ENCODE peak calls at places on chromosomes 12 and 14, in nine cellular contexts. D, O, K, Q, J, X, A, L and U are unnamed samples.
A peak's percentile ranks its signal among the peaks of the same experiment; 100 is the strongest.

GRCh38 chr12:55760663-55761062 is 17.7 kb downstream of the GDF11 start:
- DNase-seq in D (no peak), O (no peak), K (no peak), Q (no peak), J (no peak), X (no peak), A (no peak), L (no peak), U (no peak)

GRCh38 chr14:44657688-44658388 is 150.8 kb upstream of the FSCB start:
- DNase-seq in D (no peak), O (peak; percentile 4), K (no peak), Q (no peak), J (no peak), X (no peak), A (no peak), L (no peak), U (no peak)

GRCh38 chr14:76782885-76783566 is 21.8 kb downstream of the VASH1 start:
- DNase-seq in D (no peak), O (no peak), K (no peak), Q (no peak), J (no peak), X (no peak), A (peak; percentile 86), L (no peak), U (no peak)

GRCh38 chr12:88207921-88208640 is 66.0 kb downstream of the TMTC3 start:
- DNase-seq in D (no peak), O (no peak), K (no peak), Q (no peak), J (no peak), X (no peak), A (no peak), L (no peak), U (no peak)

GRCh38 chr12:51905507-51906438 is 1.5 kb upstream of the ACVRL1 start:
- DNase-seq in D (peak; percentile 97), O (no peak), K (peak; percentile 52), Q (no peak), J (peak; percentile 94), X (peak; percentile 94), A (no peak), L (no peak), U (peak; percentile 78)

GRCh38 chr14:102373110-102373509 is 10.4 kb downstream of the TECPR2 start:
- DNase-seq in D (no peak), O (no peak), K (no peak), Q (peak; percentile 17), J (no peak), X (no peak), A (no peak), L (no peak), U (no peak)

GRCh38 chr12:1907652-1908611 is 10.5 kb downstream of the CACNA2D4 start:
- DNase-seq in D (no peak), O (no peak), K (peak; percentile 26), Q (no peak), J (no peak), X (peak; percentile 46), A (peak; percentile 78), L (peak; percentile 86), U (peak; percentile 49)

GRCh38 chr12:69649529-69649928 is 38.8 kb upstream of the LRRC10 start:
- DNase-seq in D (no peak), O (no peak), K (no peak), Q (no peak), J (no peak), X (no peak), A (no peak), L (no peak), U (no peak)

GRCh38 chr12:124520258-124520657 is 47.2 kb downstream of the NCOR2 start:
- DNase-seq in D (no peak), O (peak; percentile 34), K (peak; percentile 86), Q (no peak), J (no peak), X (no peak), A (no peak), L (no peak), U (peak; percentile 44)

GRCh38 chr12:52045794-52046199 is 5.4 kb upstream of the NR4A1 start:
- DNase-seq in D (no peak), O (no peak), K (peak; percentile 64), Q (no peak), J (peak; percentile 78), X (no peak), A (no peak), L (peak; percentile 71), U (peak; percentile 77)

GRCh38 chr14:90645842-90646443 is 170.3 kb downstream of the TTC7B start:
- DNase-seq in D (no peak), O (peak; percentile 32), K (no peak), Q (no peak), J (no peak), X (no peak), A (no peak), L (no peak), U (no peak)

GRCh38 chr14:77320238-77320935 is at the start of gene POMT2:
- DNase-seq in D (peak; percentile 92), O (peak; percentile 88), K (peak; percentile 95), Q (peak; percentile 64), J (peak; percentile 97), X (peak; percentile 97), A (peak; percentile 97), L (peak; percentile 99), U (peak; percentile 95)

GRCh38 chr12:4281173-4281654 is 7.7 kb downstream of the CCND2 start:
- DNase-seq in D (no peak), O (no peak), K (no peak), Q (no peak), J (no peak), X (no peak), A (peak; percentile 87), L (no peak), U (peak; percentile 49)

GRCh38 chr14:105322791-105323556 is 8.4 kb downstream of the PACS2 start:
- DNase-seq in D (no peak), O (no peak), K (no peak), Q (no peak), J (no peak), X (no peak), A (no peak), L (peak; percentile 51), U (no peak)

GRCh38 chr14:105325303-105325702 is 10.8 kb downstream of the PACS2 start:
- DNase-seq in D (no peak), O (no peak), K (no peak), Q (no peak), J (no peak), X (no peak), A (no peak), L (peak; percentile 66), U (no peak)

GRCh38 chr14:105324871-105325270 is 10.3 kb downstream of the PACS2 start:
- DNase-seq in D (no peak), O (no peak), K (no peak), Q (no peak), J (no peak), X (no peak), A (no peak), L (peak; percentile 53), U (no peak)

GRCh38 chr14:105323663-105324062 is 9.1 kb downstream of the PACS2 start:
- DNase-seq in D (no peak), O (no peak), K (no peak), Q (no peak), J (no peak), X (no peak), A (no peak), L (peak; percentile 59), U (no peak)

DNA sequence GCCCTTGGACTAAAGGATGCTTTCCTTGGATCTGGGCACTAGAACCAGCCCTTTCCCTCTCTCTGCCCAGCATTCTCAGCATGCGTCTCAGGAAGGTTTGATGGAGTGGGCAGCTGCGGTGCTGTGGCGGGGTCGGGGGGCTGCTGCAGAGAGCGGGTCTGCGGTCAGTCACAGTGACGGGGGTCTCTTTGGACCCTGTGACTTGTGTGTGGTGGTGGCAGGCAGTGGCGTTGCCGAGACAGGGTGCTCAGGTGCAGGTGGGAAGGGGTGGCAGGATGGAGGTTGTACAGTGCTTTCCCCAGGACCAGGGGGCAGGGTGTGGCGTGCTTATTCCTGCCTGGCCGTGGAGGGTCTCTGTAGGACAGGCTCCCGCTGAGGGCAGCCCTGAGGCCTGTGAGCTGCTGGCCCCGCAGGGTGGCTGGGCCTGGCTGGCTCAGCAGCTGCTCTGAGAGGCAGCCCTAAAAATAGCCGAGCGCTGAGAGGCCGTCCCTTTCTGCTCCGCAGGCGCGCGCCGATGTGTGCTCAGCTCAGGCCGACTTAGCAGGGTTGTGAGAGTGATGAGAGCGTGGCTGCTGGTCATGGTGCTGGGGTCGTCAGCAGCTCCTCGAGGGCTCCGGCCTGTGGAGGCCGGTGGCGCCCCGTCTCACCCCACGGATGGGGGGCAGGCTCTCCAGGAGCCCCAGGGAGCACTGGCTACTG is 9.7 kb downstream of the PACS2 start:
- DNase-seq in D (no peak), O (no peak), K (no peak), Q (no peak), J (no peak), X (no peak), A (no peak), L (peak; percentile 74), U (no peak)
- TF ChIP-seq EP300 in D (no peak), O (no peak), K (no peak), Q (no peak), J (no peak), X (no peak), A (no peak), L (no peak), U (no peak)

GRCh38 chr12:65279387-65280112 is 1.1 kb downstream of the MSRB3 start:
- DNase-seq in D (no peak), O (no peak), K (no peak), Q (no peak), J (no peak), X (no peak), A (no peak), L (no peak), U (no peak)

GRCh38 chr12:65276923-65277322 is 1.6 kb upstream of the MSRB3 start:
- DNase-seq in D (no peak), O (no peak), K (no peak), Q (no peak), J (no peak), X (no peak), A (no peak), L (no peak), U (no peak)

GRCh38 chr12:65280306-65280705 is 1.8 kb downstream of the MSRB3 start:
- DNase-seq in D (no peak), O (no peak), K (no peak), Q (no peak), J (no peak), X (no peak), A (no peak), L (no peak), U (no peak)

GRCh38 chr12:65277994-65278575 is 398 bp upstream of the MSRB3 start:
- DNase-seq in D (no peak), O (no peak), K (no peak), Q (no peak), J (peak; percentile 63), X (no peak), A (no peak), L (no peak), U (no peak)

GRCh38 chr12:65278576-65279386 is at the start of gene MSRB3:
- DNase-seq in D (peak; percentile 17), O (peak; percentile 44), K (peak; percentile 43), Q (no peak), J (peak; percentile 92), X (peak; percentile 75), A (no peak), L (peak; percentile 92), U (peak; percentile 53)
- TF ChIP-seq POLR2A in D (no peak), O (no peak), K (no peak), Q (no peak), J (peak; percentile 80), X (no peak), A (peak; percentile 37), L (peak; percentile 33), U (peak; percentile 45)

GRCh38 chr12:12221560-12221959 is 45.3 kb downstream of the LRP6 start:
- DNase-seq in D (no peak), O (no peak), K (no peak), Q (peak; percentile 19), J (no peak), X (no peak), A (no peak), L (no peak), U (no peak)
- TF ChIP-seq POLR2AphosphoS5 in D (no peak), O (no peak), K (no peak), Q (no peak), J (no peak), X (no peak), A (no peak), L (no peak), U (no peak)

GRCh38 chr14:64639340-64639821 is 64.8 kb upstream of the PLEKHG3 start:
- DNase-seq in D (no peak), O (no peak), K (no peak), Q (no peak), J (no peak), X (peak; percentile 1), A (no peak), L (no peak), U (no peak)
- TF ChIP-seq EP300 in D (no peak), O (no peak), K (no peak), Q (no peak), J (no peak), X (no peak), A (no peak), L (no peak), U (no peak)